ENCODE peak calls at places on chromosome 2, in ten cellular contexts. T is tibial artery, Q is left ventricle myocardium inferior, S is mammary epithelial cell, N is dorsolateral prefrontal cortex, L is upper lobe of right lung, M is thyroid gland, C is body of pancreas, K is A673, H is OCI-LY7. U is an unnamed sample.

GRCh38 chr2:200042944-200043343 is 87.6 kb downstream of the MAIP1 start:
- DNase-seq in Q (no peak), H (no peak), S (peak), L (no peak), M (no peak), T (no peak), C (no peak), N (no peak), K (no peak), U (no peak)

GRCh38 chr2:158255257-158255656 is 153.6 kb downstream of the UPP2 start:
- DNase-seq in C (no peak), Q (no peak), H (no peak), N (no peak), T (no peak), L (no peak), M (no peak), S (no peak), K (no peak), U (no peak)

GRCh38 chr2:190846746-190847145 is 33.9 kb upstream of the GLS start:
- DNase-seq in Q (no peak), H (no peak), T (no peak), K (no peak), C (no peak), N (no peak), M (no peak), S (peak), L (no peak), U (no peak)

GRCh38 chr2:192197387-192197786 is 2.7 kb upstream of the TMEFF2 start:
- DNase-seq in T (no peak), K (peak), C (no peak), M (no peak), S (no peak), N (no peak), H (no peak), L (no peak), Q (no peak), U (no peak)

GRCh38 chr2:71865391-71865965 is 282.2 kb downstream of the CYP26B1 start:
- DNase-seq in Q (no peak), T (no peak), K (no peak), L (no peak), S (peak), H (no peak), N (no peak), M (no peak), C (no peak), U (no peak)

GRCh38 chr2:105647731-105648130 is 97.0 kb upstream of the NCK2 start:
- DNase-seq in N (no peak), K (no peak), L (no peak), Q (no peak), S (no peak), T (no peak), H (no peak), M (no peak), C (no peak), U (no peak)

GRCh38 chr2:170121689-170122088 is 56.3 kb upstream of the MYO3B start:
- DNase-seq in C (no peak), M (peak), H (no peak), T (no peak), Q (no peak), N (no peak), K (no peak), S (no peak), L (no peak), U (no peak)

GRCh38 chr2:63842149-63843061 is 709 bp downstream of the UGP2 start:
- DNase-seq in C (peak), S (peak), N (no peak), L (peak), T (peak), H (peak), M (peak), Q (no peak), K (peak), U (peak)

GRCh38 chr2:41954304-41955291 is 93.2 kb upstream of the PKDCC start:
- DNase-seq in N (no peak), M (no peak), H (no peak), S (no peak), C (no peak), T (no peak), L (no peak), Q (no peak), K (no peak), U (no peak)

GRCh38 chr2:159399716-159400525 is 113.4 kb upstream of the WDSUB1 start:
- DNase-seq in C (no peak), S (peak), H (no peak), M (no peak), L (no peak), K (peak), Q (no peak), N (no peak), T (no peak), U (no peak)

GRCh38 chr2:51710222-51710621 is 678.3 kb upstream of the NRXN1 start:
- DNase-seq in Q (no peak), N (no peak), K (peak), C (no peak), L (no peak), T (no peak), H (peak), S (no peak), M (no peak), U (no peak)

GRCh38 chr2:126655500-126656310 is at the start of gene GYPC:
- DNase-seq in S (no peak), T (peak), C (peak), L (peak), M (peak), H (peak), N (no peak), K (no peak), Q (peak), U (peak)

GRCh38 chr2:234292205-234292954 is 204.5 kb downstream of the ARL4C start:
- DNase-seq in M (no peak), T (no peak), C (no peak), N (no peak), K (no peak), L (no peak), H (peak), S (no peak), Q (no peak), U (no peak)

GRCh38 chr2:160932960-160933359 is 227.3 kb upstream of the TANK start:
- DNase-seq in C (no peak), M (no peak), T (no peak), H (no peak), S (no peak), Q (no peak), N (no peak), L (no peak), K (no peak), U (no peak)

GRCh38 chr2:181738483-181739015 is 58.2 kb upstream of the NEUROD1 start:
- DNase-seq in M (no peak), L (no peak), Q (no peak), N (no peak), C (no peak), H (no peak), T (no peak), K (no peak), S (no peak), U (no peak)

GRCh38 chr2:237529452-237530402 is 36.6 kb upstream of the PRLH start:
- DNase-seq in L (no peak), H (peak), M (no peak), Q (no peak), S (no peak), T (no peak), N (no peak), C (no peak), K (no peak), U (no peak)

GRCh38 chr2:118249970-118250369 is 161.7 kb downstream of the INSIG2 start:
- DNase-seq in M (no peak), S (peak), L (no peak), Q (no peak), T (no peak), H (no peak), K (no peak), N (no peak), C (no peak), U (no peak)

GRCh38 chr2:8643996-8644356 is 37.9 kb upstream of the ID2 start:
- DNase-seq in S (no peak), Q (no peak), T (peak), C (no peak), N (no peak), K (no peak), H (no peak), L (no peak), M (no peak), U (no peak)

GRCh38 chr2:187224989-187225388 is 223.1 kb downstream of the CALCRL start:
- DNase-seq in K (peak), S (no peak), L (no peak), T (no peak), N (no peak), H (no peak), Q (no peak), M (no peak), C (no peak), U (no peak)

GRCh38 chr2:39664478-39664877 is 1.2 kb upstream of the TMEM178A start:
- DNase-seq in Q (no peak), T (no peak), S (no peak), L (no peak), K (no peak), C (no peak), M (no peak), H (no peak), N (no peak), U (no peak)

GRCh38 chr2:39665811-39666488 is at the start of gene TMEM178A:
- DNase-seq in S (no peak), H (no peak), T (no peak), N (no peak), K (peak), M (peak), Q (peak), L (no peak), C (peak), U (no peak)

GRCh38 chr2:39663187-39663930 is 2.4 kb upstream of the TMEM178A start:
- DNase-seq in Q (no peak), M (no peak), H (no peak), K (no peak), N (no peak), S (no peak), C (no peak), L (no peak), T (no peak), U (no peak)

GRCh38 chr2:39666489-39667141 is 898 bp downstream of the TMEM178A start:
- DNase-seq in K (peak), C (no peak), Q (no peak), N (no peak), L (no peak), T (no peak), M (peak), H (no peak), S (no peak), U (no peak)

DNA sequence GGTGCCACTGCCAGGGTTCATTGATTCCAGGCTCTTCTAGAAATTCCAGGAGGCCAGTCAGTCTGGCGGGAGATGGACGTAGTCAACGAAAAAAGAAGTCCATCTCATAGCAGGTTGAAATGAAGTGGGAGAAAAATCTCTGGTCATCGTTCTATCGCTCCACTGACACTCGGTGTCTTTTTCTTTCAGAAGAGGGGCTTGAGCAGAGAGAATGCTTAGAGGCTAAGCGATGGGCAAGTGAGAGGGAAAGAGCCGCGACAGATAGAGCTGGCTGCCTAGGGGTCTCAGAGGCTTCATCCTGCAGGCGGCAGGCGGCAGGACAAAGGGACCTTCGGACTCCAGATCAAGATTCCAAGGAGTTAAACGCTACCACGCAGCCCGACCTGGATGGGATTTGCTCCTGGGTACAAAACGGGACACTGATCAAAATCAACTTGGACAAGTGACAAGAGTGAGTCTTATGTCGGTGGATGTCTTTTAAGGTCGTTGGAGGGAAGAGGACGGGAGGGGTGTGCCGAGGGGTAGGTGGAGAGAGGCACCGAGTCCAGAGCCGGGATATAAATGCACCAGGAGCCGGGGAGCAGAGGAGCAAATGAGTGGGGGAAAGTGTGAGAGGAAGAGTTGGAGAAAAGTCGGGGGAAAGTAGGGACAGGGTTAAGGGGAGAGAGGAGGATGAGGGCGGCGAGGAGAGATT is 672 bp upstream of the TMEM178A start:
- DNase-seq in K (no peak), T (no peak), S (no peak), M (peak), L (no peak), H (no peak), C (no peak), Q (no peak), N (no peak), U (no peak)
- TF ChIP-seq CTCF in K (no peak), T (no peak), S (no peak), M (no peak), L (no peak), H (no peak), C (no peak), Q (no peak), N (no peak), U (no peak)

DNA sequence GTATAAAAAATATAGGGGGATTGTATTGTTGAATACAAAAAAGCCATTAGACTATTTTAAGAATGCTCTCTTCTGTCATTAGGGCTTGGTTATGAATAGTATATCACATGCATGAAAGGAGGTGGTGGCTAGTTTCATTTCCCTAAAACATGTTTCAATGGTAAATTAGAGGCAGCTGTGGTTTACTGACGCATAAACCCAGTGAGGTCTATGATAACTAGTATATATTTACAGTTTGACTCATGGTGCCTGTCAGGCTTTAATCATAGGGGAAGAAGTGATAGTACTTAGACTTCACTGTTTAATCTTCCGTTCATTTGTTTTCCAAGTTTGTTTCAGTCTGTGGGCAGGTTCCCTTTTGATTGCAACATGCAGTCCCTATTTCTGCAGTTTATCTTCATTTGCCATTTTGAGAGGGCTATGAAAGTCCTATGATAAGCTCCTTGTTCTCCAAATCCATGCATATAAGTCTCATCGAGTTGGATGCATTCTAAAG is 55.1 kb upstream of the MAP4K3 start:
- DNase-seq in N (no peak), C (no peak), H (peak), T (no peak), Q (no peak), K (peak), S (peak), M (no peak), L (no peak), U (no peak)
- H3K4me3 ChIP-seq in N (no peak), C (no peak), H (peak), T (no peak), Q (peak), K (no peak), S (no peak), M (no peak), L (no peak), U (no peak)

GRCh38 chr2:65282492-65283053 is 54.9 kb downstream of the ACTR2 start:
- DNase-seq in T (no peak), N (no peak), K (no peak), Q (no peak), L (no peak), C (no peak), H (no peak), S (no peak), M (no peak), U (peak)
- H3K27ac ChIP-seq in T (no peak), N (no peak), K (no peak), Q (peak), L (peak), C (no peak), H (no peak), S (no peak), M (no peak), U (no peak)

GRCh38 chr2:183172220-183172887 is 48.1 kb downstream of the NUP35 start:
- DNase-seq in S (no peak), H (no peak), K (no peak), Q (no peak), L (peak), N (no peak), T (no peak), M (peak), C (no peak), U (no peak)
- TF ChIP-seq CTCF in S (no peak), H (no peak), K (peak), Q (no peak), L (no peak), N (no peak), T (no peak), M (no peak), C (no peak), U (no peak)

GRCh38 chr2:12587729-12588522 is 128.8 kb upstream of the TRIB2 start:
- DNase-seq in T (peak), Q (no peak), H (peak), C (no peak), K (no peak), L (no peak), M (no peak), N (no peak), S (peak), U (no peak)
- H3K4me3 ChIP-seq in T (no peak), Q (no peak), H (peak), C (no peak), K (no peak), L (no peak), M (no peak), N (no peak), S (no peak), U (no peak)

GRCh38 chr2:30226144-30227032 is 4.9 kb upstream of the LBH start:
- DNase-seq in T (no peak), H (no peak), N (no peak), C (no peak), L (no peak), S (no peak), Q (no peak), K (no peak), M (no peak), U (no peak)

GRCh38 chr2:30224147-30224546 is 7.2 kb upstream of the LBH start:
- DNase-seq in S (no peak), C (no peak), K (no peak), Q (no peak), T (no peak), N (no peak), H (no peak), L (no peak), M (no peak), U (peak)

GRCh38 chr2:30222636-30223360 is 8.5 kb upstream of the LBH start:
- DNase-seq in C (no peak), K (peak), S (no peak), Q (no peak), H (no peak), M (no peak), T (no peak), L (no peak), N (no peak), U (no peak)

GRCh38 chr2:30223413-30223874 is 7.9 kb upstream of the LBH start:
- DNase-seq in K (no peak), L (no peak), N (no peak), H (peak), M (no peak), S (no peak), T (no peak), Q (no peak), C (no peak), U (no peak)

DNA sequence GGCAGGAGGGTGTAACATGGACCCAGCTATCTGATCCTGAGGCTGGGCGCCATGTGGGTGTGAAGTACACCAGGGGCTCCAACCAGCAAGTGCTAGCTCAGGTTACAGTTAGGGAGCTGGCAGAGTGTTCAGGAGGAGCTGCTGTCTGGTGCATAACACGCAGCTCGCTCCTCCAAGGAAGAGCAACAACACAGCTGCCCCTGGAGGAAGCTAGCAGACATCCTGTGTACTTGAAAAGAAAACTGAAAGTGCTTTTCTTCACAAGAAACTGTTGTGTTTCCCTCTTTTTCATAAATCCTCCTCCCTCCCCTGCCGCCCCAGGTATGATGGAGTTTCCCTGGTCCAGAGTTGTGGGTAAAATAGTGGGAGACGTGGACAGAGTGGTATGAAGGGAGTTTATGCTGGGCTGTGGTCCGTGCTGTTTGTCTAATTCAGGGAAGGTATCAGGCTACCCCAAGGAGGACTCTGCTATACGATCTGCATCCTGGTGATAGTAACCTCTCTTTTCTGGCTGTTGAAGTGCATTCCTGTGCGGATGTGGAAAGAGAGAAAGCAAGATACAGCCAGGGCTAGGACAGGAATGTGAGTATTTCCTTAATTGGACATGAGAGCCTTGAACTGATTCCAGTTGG is 6.1 kb upstream of the LBH start:
- DNase-seq in M (peak), N (no peak), S (peak), T (no peak), L (no peak), K (peak), H (peak), C (no peak), Q (no peak), U (no peak)
- H3K27ac ChIP-seq in M (peak), N (no peak), S (no peak), T (peak), L (peak), K (peak), H (peak), C (no peak), Q (peak), U (peak)

GRCh38 chr2:176729706-176730569 is 460.7 kb downstream of the MTX2 start:
- DNase-seq in K (no peak), Q (peak), N (no peak), L (no peak), T (peak), S (no peak), C (peak), H (no peak), M (peak), U (no peak)

GRCh38 chr2:176733698-176734430 is 464.6 kb downstream of the MTX2 start:
- DNase-seq in C (no peak), S (no peak), H (no peak), K (no peak), N (no peak), M (no peak), Q (no peak), T (no peak), L (no peak), U (no peak)

GRCh38 chr2:176734868-176735267 is 465.6 kb downstream of the MTX2 start:
- DNase-seq in K (no peak), H (no peak), N (no peak), L (no peak), S (no peak), T (no peak), C (no peak), Q (no peak), M (no peak), U (no peak)

DNA sequence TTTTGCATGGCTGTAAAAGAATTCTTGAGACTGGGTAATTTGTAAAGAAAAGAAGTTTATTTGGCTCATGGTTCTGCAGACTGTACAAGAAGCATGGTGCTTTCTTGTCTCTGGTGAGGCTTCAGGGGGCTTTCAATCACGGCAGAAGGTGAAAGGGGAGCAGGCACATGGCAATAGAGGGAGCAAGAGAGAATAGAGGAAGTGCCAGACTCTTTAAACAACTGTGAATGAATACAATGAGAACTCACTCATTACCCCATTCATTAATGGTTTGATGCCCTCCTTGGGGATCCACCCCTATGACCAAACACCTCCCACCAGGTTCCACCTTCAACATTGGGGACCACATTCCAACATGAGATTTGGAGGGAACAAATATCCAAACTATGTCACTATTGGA is 463.5 kb downstream of the MTX2 start:
- DNase-seq in S (no peak), H (no peak), T (no peak), C (no peak), N (no peak), Q (no peak), L (no peak), M (no peak), K (no peak), U (no peak)
- TF ChIP-seq CTCF in S (no peak), H (no peak), T (no peak), C (no peak), N (no peak), Q (no peak), L (no peak), M (no peak), K (no peak), U (no peak)

DNA sequence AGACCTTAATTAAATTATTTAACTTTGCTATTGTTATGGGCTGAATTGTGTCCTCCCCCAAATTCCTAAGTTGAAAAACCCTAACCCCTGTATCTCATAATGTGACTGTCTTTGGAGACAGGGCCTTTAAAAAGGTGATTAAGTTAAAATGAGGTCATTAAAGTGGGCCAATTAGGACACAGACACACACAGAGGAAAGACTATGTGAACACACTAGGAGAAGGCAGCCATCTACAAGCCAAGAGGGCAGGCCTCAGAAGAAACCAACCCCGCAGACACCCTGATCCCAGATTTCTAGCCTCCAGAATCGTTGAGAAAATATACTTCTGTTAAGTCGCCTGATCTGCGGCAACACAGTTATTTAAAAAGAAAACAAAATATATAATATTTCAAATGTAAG is 6.4 kb downstream of the STK17B start:
- DNase-seq in N (no peak), Q (no peak), L (no peak), K (no peak), H (no peak), C (no peak), S (no peak), M (no peak), T (no peak), U (no peak)
- H3K4me3 ChIP-seq in N (no peak), Q (no peak), L (peak), K (no peak), H (peak), C (no peak), S (no peak), M (no peak), T (no peak), U (no peak)